ENCODE peak calls at places on chromosome 18, in six cellular contexts. P is stimulated activated CD8-positive, alpha-beta memory T cell treated with anti-CD3 and anti-CD28 coated beads, Interleukin-4, amount 100 ng/mL, for 1 hour; E is stimulated activated CD4-positive, alpha-beta T cell treated with anti-CD3 and anti-CD28 coated beads, Interleukin-1b, Interleukin-23, amount 100 ng/mL, for 24 hours; K is HL-60; C is glutamatergic neuron; Y is activated CD8-positive, alpha-beta memory T cell treated with anti-CD3 and anti-CD28 coated beads for 24 hours. N is an unnamed sample.

GRCh38 chr18:57353940-57354461 is 1.6 kb downstream of the ST8SIA3 start:
- DNase-seq in C (peak), E (peak), Y (peak), K (no peak), P (no peak), N (no peak)

GRCh38 chr18:46461993-46462392 is 195.0 kb downstream of the LOXHD1 start:
- DNase-seq in P (no peak), K (no peak), E (no peak), C (no peak), Y (no peak), N (no peak)

GRCh38 chr18:73739098-73739497 is 408.5 kb downstream of the FBXO15 start:
- DNase-seq in C (no peak), K (no peak), Y (no peak), E (no peak), P (no peak), N (no peak)

GRCh38 chr18:76721207-76721996 is 101.0 kb upstream of the ZNF236 start:
- DNase-seq in C (no peak), Y (peak), P (peak), K (no peak), E (no peak), N (no peak)

GRCh38 chr18:59748628-59749360 is 51.6 kb upstream of the CCBE1 start:
- DNase-seq in Y (no peak), E (no peak), P (no peak), K (no peak), C (no peak), N (no peak)

GRCh38 chr18:38427234-38427633 is 861.6 kb upstream of the CELF4 start:
- DNase-seq in P (no peak), Y (no peak), C (peak), K (peak), E (no peak), N (no peak)

GRCh38 chr18:49681387-49681786 is 119.5 kb downstream of the LIPG start:
- DNase-seq in E (no peak), Y (no peak), P (no peak), C (no peak), K (no peak), N (no peak)

GRCh38 chr18:74806700-74807416 is 209.2 kb downstream of the ZNF407 start:
- DNase-seq in E (no peak), K (no peak), C (no peak), P (no peak), Y (no peak), N (no peak)

GRCh38 chr18:34913837-34914755 is 127.1 kb upstream of the MAPRE2 start:
- DNase-seq in Y (no peak), P (no peak), K (peak), E (no peak), C (no peak), N (no peak)

GRCh38 chr18:69787825-69788547 is 159.7 kb downstream of the CD226 start:
- DNase-seq in K (peak), Y (no peak), C (no peak), P (no peak), E (no peak), N (no peak)

GRCh38 chr18:34595673-34596072 is 114.4 kb upstream of the DTNA start:
- DNase-seq in P (no peak), E (no peak), K (no peak), Y (no peak), C (no peak), N (no peak)

GRCh38 chr18:49733321-49733720 is 80.0 kb downstream of the ACAA2 start:
- DNase-seq in P (no peak), Y (no peak), C (no peak), K (no peak), E (no peak), N (no peak)

GRCh38 chr18:1995041-1995612 is 576.2 kb downstream of the METTL4 start:
- DNase-seq in E (no peak), K (no peak), C (no peak), P (no peak), Y (no peak), N (no peak)

GRCh38 chr18:8854962-8855361 is 149.6 kb downstream of the MTCL1 start:
- DNase-seq in E (no peak), P (no peak), C (no peak), K (no peak), Y (no peak), N (no peak)

GRCh38 chr18:34280653-34281052 is 55.9 kb upstream of the NOL4 start:
- DNase-seq in E (no peak), P (no peak), C (no peak), Y (no peak), K (no peak), N (no peak)

GRCh38 chr18:23876496-23876895 is 138.1 kb upstream of the TTC39C start:
- DNase-seq in E (no peak), K (no peak), Y (no peak), C (no peak), P (no peak), N (no peak)

GRCh38 chr18:79458131-79458838 is 62.6 kb downstream of the NFATC1 start:
- DNase-seq in C (no peak), P (no peak), Y (no peak), E (no peak), K (no peak), N (peak)

GRCh38 chr18:22847392-22847791 is 85.7 kb upstream of the RBBP8 start:
- DNase-seq in C (no peak), E (no peak), K (no peak), P (no peak), Y (no peak), N (no peak)

GRCh38 chr18:37321578-37322496 is 243.8 kb downstream of the CELF4 start:
- DNase-seq in K (no peak), E (no peak), P (no peak), C (no peak), Y (no peak), N (no peak)

GRCh38 chr18:12098389-12098788 is 4.7 kb downstream of the ANKRD62 start:
- DNase-seq in Y (no peak), P (no peak), C (no peak), K (no peak), E (no peak), N (no peak)

GRCh38 chr18:48955528-48956261 is 4.9 kb upstream of the SMAD7 start:
- DNase-seq in K (no peak), E (no peak), P (no peak), C (no peak), Y (no peak), N (no peak)

GRCh38 chr18:13394794-13395193 is 176.2 kb downstream of the LDLRAD4 start:
- DNase-seq in Y (peak), P (no peak), C (no peak), K (no peak), E (no peak), N (no peak)

GRCh38 chr18:9348766-9349165 is 14.2 kb downstream of the TWSG1 start:
- DNase-seq in E (no peak), C (no peak), K (no peak), P (no peak), Y (no peak), N (no peak)

GRCh38 chr18:49817947-49818346 is 4.6 kb upstream of the ACAA2 start:
- DNase-seq in E (no peak), C (no peak), K (no peak), Y (no peak), P (no peak), N (no peak)

GRCh38 chr18:5756823-5757222 is 138.5 kb downstream of the TMEM200C start:
- DNase-seq in P (no peak), Y (no peak), K (no peak), E (no peak), C (no peak), N (no peak)

N was measured in omental fat pad.